ENCODE peak calls at places on chromosomes 7 and 10, in eight cellular contexts. One of them, this sample, is unnamed. For H3K36me3, the result is how much of the 10 kb centered on the place peaks cover.

GRCh38 chr10:95319239-95319638 is 28.4 kb upstream of the PDLIM1 start:
- DNase-seq in CD8-positive, alpha-beta T cell: no peak
- DNase-seq in heart right ventricle: no peak
- DNase-seq in cardiac muscle cell: no peak
- DNase-seq in ovary: no peak
- DNase-seq in Panc1: no peak
- DNase-seq in astrocyte: no peak
- DNase-seq in GM23338: no peak
- DNase-seq in this sample: no peak

GRCh38 chr10:102243304-102243703 is 2.0 kb upstream of the PITX3 start:
- DNase-seq in heart right ventricle: no peak
- DNase-seq in GM23338: no peak
- DNase-seq in cardiac muscle cell: peak
- DNase-seq in ovary: no peak
- DNase-seq in Panc1: no peak
- DNase-seq in CD8-positive, alpha-beta T cell: no peak
- DNase-seq in astrocyte: peak
- DNase-seq in this sample: no peak

GRCh38 chr10:77872151-77872946 is 54.2 kb downstream of the DLG5 start:
- DNase-seq in GM23338: no peak
- DNase-seq in cardiac muscle cell: peak
- DNase-seq in Panc1: no peak
- DNase-seq in CD8-positive, alpha-beta T cell: no peak
- DNase-seq in ovary: peak
- DNase-seq in heart right ventricle: no peak
- DNase-seq in astrocyte: peak
- DNase-seq in this sample: peak

GRCh38 chr7:137670521-137671064 is 176.2 kb downstream of the DGKI start:
- DNase-seq in heart right ventricle: no peak
- DNase-seq in Panc1: no peak
- DNase-seq in cardiac muscle cell: no peak
- DNase-seq in ovary: no peak
- DNase-seq in CD8-positive, alpha-beta T cell: no peak
- DNase-seq in astrocyte: peak
- DNase-seq in GM23338: no peak
- DNase-seq in this sample: peak

GRCh38 chr10:132609211-132609610 is 71.6 kb downstream of the INPP5A start:
- DNase-seq in Panc1: no peak
- DNase-seq in astrocyte: no peak
- DNase-seq in GM23338: no peak
- DNase-seq in heart right ventricle: no peak
- DNase-seq in cardiac muscle cell: no peak
- DNase-seq in CD8-positive, alpha-beta T cell: no peak
- DNase-seq in ovary: peak
- DNase-seq in this sample: no peak

GRCh38 chr10:116886772-116887171 is 37.5 kb downstream of the ENO4 start:
- DNase-seq in GM23338: no peak
- DNase-seq in Panc1: no peak
- DNase-seq in astrocyte: no peak
- DNase-seq in ovary: no peak
- DNase-seq in heart right ventricle: no peak
- DNase-seq in CD8-positive, alpha-beta T cell: no peak
- DNase-seq in cardiac muscle cell: no peak
- DNase-seq in this sample: no peak

GRCh38 chr7:97118306-97118917 is 914 bp downstream of the SDHAF3 start:
- DNase-seq in ovary: no peak
- DNase-seq in Panc1: no peak
- DNase-seq in GM23338: no peak
- DNase-seq in cardiac muscle cell: peak
- DNase-seq in astrocyte: no peak
- DNase-seq in heart right ventricle: no peak
- DNase-seq in CD8-positive, alpha-beta T cell: no peak
- DNase-seq in this sample: no peak

GRCh38 chr7:29723599-29723998 is 82.7 kb upstream of the WIPF3 start:
- DNase-seq in astrocyte: peak
- DNase-seq in Panc1: peak
- DNase-seq in cardiac muscle cell: peak
- DNase-seq in ovary: peak
- DNase-seq in CD8-positive, alpha-beta T cell: no peak
- DNase-seq in GM23338: peak
- DNase-seq in heart right ventricle: no peak
- DNase-seq in this sample: no peak

GRCh38 chr10:14173391-14173705 is 157.4 kb downstream of the FRMD4A start:
- DNase-seq in GM23338: no peak
- DNase-seq in cardiac muscle cell: no peak
- DNase-seq in ovary: no peak
- DNase-seq in CD8-positive, alpha-beta T cell: no peak
- DNase-seq in astrocyte: no peak
- DNase-seq in heart right ventricle: no peak
- DNase-seq in Panc1: no peak
- DNase-seq in this sample: no peak

GRCh38 chr7:140909476-140910161 is 15.1 kb downstream of the BRAF start:
- DNase-seq in Panc1: no peak
- DNase-seq in astrocyte: no peak
- DNase-seq in CD8-positive, alpha-beta T cell: no peak
- DNase-seq in cardiac muscle cell: no peak
- DNase-seq in heart right ventricle: no peak
- DNase-seq in ovary: no peak
- DNase-seq in GM23338: no peak
- DNase-seq in this sample: no peak

GRCh38 chr10:23534761-23535160 is 95.9 kb downstream of the OTUD1 start:
- DNase-seq in ovary: no peak
- DNase-seq in GM23338: no peak
- DNase-seq in CD8-positive, alpha-beta T cell: no peak
- DNase-seq in Panc1: no peak
- DNase-seq in cardiac muscle cell: no peak
- DNase-seq in heart right ventricle: no peak
- DNase-seq in astrocyte: no peak
- DNase-seq in this sample: no peak

GRCh38 chr7:152435384-152436278 is at the start of gene KMT2C:
- DNase-seq in astrocyte: no peak
- DNase-seq in CD8-positive, alpha-beta T cell: peak
- DNase-seq in cardiac muscle cell: peak
- DNase-seq in GM23338: peak
- DNase-seq in ovary: peak
- DNase-seq in heart right ventricle: peak
- DNase-seq in Panc1: no peak
- DNase-seq in this sample: peak

GRCh38 chr7:147547252-147547897 is 1043.2 kb upstream of the C7orf33 start:
- DNase-seq in heart right ventricle: no peak
- DNase-seq in ovary: no peak
- DNase-seq in Panc1: no peak
- DNase-seq in cardiac muscle cell: peak
- DNase-seq in GM23338: peak
- DNase-seq in CD8-positive, alpha-beta T cell: no peak
- DNase-seq in astrocyte: no peak
- DNase-seq in this sample: peak

GRCh38 chr7:6360841-6361240 is 86.9 kb downstream of the DAGLB start:
- DNase-seq in Panc1: no peak
- DNase-seq in astrocyte: no peak
- DNase-seq in cardiac muscle cell: peak
- DNase-seq in GM23338: no peak
- DNase-seq in ovary: no peak
- DNase-seq in CD8-positive, alpha-beta T cell: no peak
- DNase-seq in heart right ventricle: no peak
- DNase-seq in this sample: no peak

GRCh38 chr10:25561761-25562160 is 372.3 kb upstream of the MYO3A start:
- DNase-seq in CD8-positive, alpha-beta T cell: no peak
- DNase-seq in Panc1: no peak
- DNase-seq in cardiac muscle cell: no peak
- DNase-seq in ovary: no peak
- DNase-seq in GM23338: no peak
- DNase-seq in astrocyte: no peak
- DNase-seq in heart right ventricle: no peak
- DNase-seq in this sample: no peak

DNA sequence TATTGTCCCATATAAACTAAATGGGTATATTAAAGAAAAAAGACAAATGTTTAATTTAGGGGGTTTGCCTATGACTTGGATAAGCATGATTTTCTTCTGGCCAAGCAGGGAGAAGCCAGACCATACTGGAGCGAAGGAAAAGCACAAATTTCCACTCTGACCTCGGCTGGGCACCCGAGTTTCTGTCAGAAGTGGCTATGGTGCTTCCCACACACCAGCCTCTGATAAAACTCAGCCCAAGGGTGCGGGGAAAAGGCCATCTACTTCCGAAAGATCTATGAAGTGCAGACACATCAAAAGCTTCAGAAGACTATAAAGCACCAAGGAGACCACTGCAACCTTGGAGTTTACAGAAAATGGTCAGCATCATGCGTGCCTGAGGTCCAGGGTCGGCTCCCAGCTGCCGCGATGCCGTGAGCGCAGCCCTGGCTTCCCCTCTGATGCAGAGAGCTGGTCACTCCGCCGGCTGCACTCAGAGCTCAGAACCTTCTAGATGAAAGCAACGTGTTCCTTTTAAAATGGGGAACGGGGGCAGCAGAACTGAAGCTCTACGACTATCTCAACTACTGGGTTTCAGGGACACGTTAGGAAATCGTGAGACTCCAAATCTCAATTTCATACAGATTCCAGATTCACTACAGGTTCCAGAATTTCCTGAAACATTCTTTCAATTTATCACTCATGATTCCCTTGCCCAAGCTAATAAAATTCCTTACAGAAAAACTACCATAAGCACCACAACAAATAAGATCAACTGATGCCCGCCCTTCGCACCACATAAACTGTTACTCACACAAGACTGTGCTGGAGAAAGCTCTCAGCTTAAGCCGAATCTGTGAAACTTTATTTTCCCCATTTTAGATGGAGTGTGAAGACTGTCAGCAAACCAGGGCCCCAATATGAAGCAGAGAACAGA is 84.5 kb downstream of the DIP2C start:
- DNase-seq in GM23338: no peak
- DNase-seq in astrocyte: no peak
- DNase-seq in heart right ventricle: no peak
- DNase-seq in CD8-positive, alpha-beta T cell: no peak
- DNase-seq in ovary: peak
- DNase-seq in Panc1: no peak
- DNase-seq in cardiac muscle cell: no peak
- DNase-seq in this sample: no peak
- H3K4me3 ChIP-seq in GM23338: no peak
- H3K4me3 ChIP-seq in astrocyte: no peak
- H3K4me3 ChIP-seq in heart right ventricle: no peak
- H3K4me3 ChIP-seq in CD8-positive, alpha-beta T cell: no peak
- H3K4me3 ChIP-seq in ovary: no peak
- H3K4me3 ChIP-seq in Panc1: no peak
- H3K4me3 ChIP-seq in cardiac muscle cell: no peak
- H3K4me3 ChIP-seq in this sample: no peak

GRCh38 chr7:2660359-2661095 is 27.5 kb upstream of the AMZ1 start:
- DNase-seq in cardiac muscle cell: no peak
- DNase-seq in GM23338: no peak
- DNase-seq in CD8-positive, alpha-beta T cell: no peak
- DNase-seq in astrocyte: no peak
- DNase-seq in Panc1: no peak
- DNase-seq in heart right ventricle: no peak
- DNase-seq in ovary: no peak
- DNase-seq in this sample: no peak

GRCh38 chr7:2657920-2658671 is 26.3 kb downstream of the TTYH3 start:
- DNase-seq in GM23338: no peak
- DNase-seq in ovary: no peak
- DNase-seq in CD8-positive, alpha-beta T cell: no peak
- DNase-seq in cardiac muscle cell: no peak
- DNase-seq in heart right ventricle: no peak
- DNase-seq in Panc1: no peak
- DNase-seq in astrocyte: no peak
- DNase-seq in this sample: no peak

GRCh38 chr7:2657208-2657607 is 25.4 kb downstream of the TTYH3 start:
- DNase-seq in astrocyte: no peak
- DNase-seq in cardiac muscle cell: no peak
- DNase-seq in ovary: no peak
- DNase-seq in Panc1: no peak
- DNase-seq in GM23338: no peak
- DNase-seq in heart right ventricle: no peak
- DNase-seq in CD8-positive, alpha-beta T cell: no peak
- DNase-seq in this sample: no peak

GRCh38 chr7:2659556-2660358 is 28.0 kb downstream of the TTYH3 start:
- DNase-seq in GM23338: no peak
- DNase-seq in cardiac muscle cell: no peak
- DNase-seq in CD8-positive, alpha-beta T cell: no peak
- DNase-seq in ovary: no peak
- DNase-seq in Panc1: no peak
- DNase-seq in astrocyte: no peak
- DNase-seq in heart right ventricle: no peak
- DNase-seq in this sample: no peak

DNA sequence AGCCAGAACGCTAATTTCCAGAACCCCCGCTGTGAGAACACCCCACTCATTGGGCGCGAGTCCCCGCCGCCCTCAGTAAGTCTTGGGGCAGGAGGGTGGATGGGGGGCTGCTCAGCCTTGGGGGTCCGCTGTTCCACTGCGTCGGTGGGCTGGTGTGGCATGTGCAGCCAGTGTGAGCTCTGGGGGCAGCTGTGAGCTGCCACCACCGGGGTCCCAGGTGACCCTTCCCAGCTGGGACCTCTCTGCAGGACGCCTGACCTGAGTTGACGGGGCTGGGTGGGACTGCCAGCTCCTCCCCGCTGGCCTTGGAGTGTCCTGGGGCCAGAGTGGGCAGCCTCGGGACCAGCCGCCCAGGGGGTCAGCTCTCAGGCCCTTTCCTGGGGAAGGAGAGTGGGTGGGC is 27.2 kb downstream of the TTYH3 start:
- DNase-seq in cardiac muscle cell: no peak
- DNase-seq in Panc1: no peak
- DNase-seq in ovary: no peak
- DNase-seq in astrocyte: no peak
- DNase-seq in CD8-positive, alpha-beta T cell: no peak
- DNase-seq in GM23338: no peak
- DNase-seq in heart right ventricle: no peak
- DNase-seq in this sample: no peak
- H3K36me3 ChIP-seq in cardiac muscle cell: under half
- H3K36me3 ChIP-seq in Panc1: under half
- H3K36me3 ChIP-seq in ovary: under half
- H3K36me3 ChIP-seq in astrocyte: under half
- H3K36me3 ChIP-seq in CD8-positive, alpha-beta T cell: under half
- H3K36me3 ChIP-seq in GM23338: under half
- H3K36me3 ChIP-seq in heart right ventricle: under half
- H3K36me3 ChIP-seq in this sample: under half

GRCh38 chr10:32050145-32050544 is 6.1 kb downstream of the KIF5B start:
- DNase-seq in heart right ventricle: no peak
- DNase-seq in CD8-positive, alpha-beta T cell: no peak
- DNase-seq in astrocyte: no peak
- DNase-seq in Panc1: no peak
- DNase-seq in cardiac muscle cell: no peak
- DNase-seq in GM23338: peak
- DNase-seq in ovary: no peak
- DNase-seq in this sample: no peak
- H3K4me3 ChIP-seq in heart right ventricle: no peak
- H3K4me3 ChIP-seq in CD8-positive, alpha-beta T cell: no peak
- H3K4me3 ChIP-seq in astrocyte: no peak
- H3K4me3 ChIP-seq in Panc1: no peak
- H3K4me3 ChIP-seq in cardiac muscle cell: no peak
- H3K4me3 ChIP-seq in GM23338: peak
- H3K4me3 ChIP-seq in ovary: no peak
- H3K4me3 ChIP-seq in this sample: no peak

DNA sequence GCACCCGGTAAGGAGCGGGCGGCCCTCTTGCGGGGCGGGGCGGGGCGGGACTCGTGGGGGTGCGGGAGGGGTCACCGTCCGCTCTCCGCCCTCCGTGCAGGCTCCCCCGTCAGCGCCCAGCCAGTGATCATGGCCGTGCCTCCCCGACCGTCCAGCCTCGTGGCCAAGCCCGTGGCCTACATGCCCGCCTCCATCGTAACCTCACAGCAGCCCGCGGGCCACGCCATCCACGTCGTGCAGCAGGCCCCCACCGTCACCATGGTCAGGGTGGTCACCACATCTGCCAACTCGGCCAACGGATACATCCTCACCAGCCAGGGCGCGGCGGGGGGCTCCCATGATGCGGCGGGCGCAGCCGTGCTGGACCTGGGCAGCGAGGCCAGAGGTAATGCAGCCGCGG is 16.2 kb upstream of the AP5Z1 start:
- DNase-seq in ovary: no peak
- DNase-seq in CD8-positive, alpha-beta T cell: no peak
- DNase-seq in Panc1: no peak
- DNase-seq in cardiac muscle cell: no peak
- DNase-seq in astrocyte: no peak
- DNase-seq in GM23338: no peak
- DNase-seq in heart right ventricle: no peak
- DNase-seq in this sample: no peak
- H3K36me3 ChIP-seq in ovary: under half
- H3K36me3 ChIP-seq in CD8-positive, alpha-beta T cell: half or more
- H3K36me3 ChIP-seq in Panc1: under half
- H3K36me3 ChIP-seq in cardiac muscle cell: half or more
- H3K36me3 ChIP-seq in astrocyte: under half
- H3K36me3 ChIP-seq in GM23338: under half
- H3K36me3 ChIP-seq in heart right ventricle: half or more
- H3K36me3 ChIP-seq in this sample: half or more